ENCODE peak calls at places on chromosomes 11 and 22, in nine cellular contexts. One of them, this sample, is unnamed.

GRCh38 chr11:73325036-73325981 is 17.2 kb downstream of the ARHGEF17 start:
- DNase-seq in gastrocnemius medialis: no peak
- DNase-seq in GM19239: peak
- DNase-seq in neural progenitor cell: no peak
- DNase-seq in midbrain: no peak
- DNase-seq in sigmoid colon: peak
- DNase-seq in A549: no peak
- DNase-seq in IMR-90: peak
- DNase-seq in activated CD8-positive, alpha-beta memory T cell treated with anti-CD3 and anti-CD28 coated beads for 24 hours: no peak
- DNase-seq in this sample: peak

GRCh38 chr11:11243790-11244469 is 109.1 kb downstream of the CSNK2A3 start:
- DNase-seq in gastrocnemius medialis: no peak
- DNase-seq in GM19239: peak
- DNase-seq in neural progenitor cell: peak
- DNase-seq in midbrain: no peak
- DNase-seq in sigmoid colon: no peak
- DNase-seq in A549: peak
- DNase-seq in IMR-90: no peak
- DNase-seq in activated CD8-positive, alpha-beta memory T cell treated with anti-CD3 and anti-CD28 coated beads for 24 hours: no peak
- DNase-seq in this sample: peak

GRCh38 chr22:35343664-35344550 is 37.0 kb upstream of the HMOX1 start:
- DNase-seq in gastrocnemius medialis: no peak
- DNase-seq in GM19239: no peak
- DNase-seq in neural progenitor cell: no peak
- DNase-seq in midbrain: no peak
- DNase-seq in sigmoid colon: no peak
- DNase-seq in A549: no peak
- DNase-seq in IMR-90: no peak
- DNase-seq in activated CD8-positive, alpha-beta memory T cell treated with anti-CD3 and anti-CD28 coated beads for 24 hours: no peak
- DNase-seq in this sample: no peak

GRCh38 chr22:30694171-30694637 is 470 bp upstream of the OSBP2 start:
- DNase-seq in gastrocnemius medialis: peak
- DNase-seq in GM19239: peak
- DNase-seq in neural progenitor cell: peak
- DNase-seq in midbrain: peak
- DNase-seq in sigmoid colon: peak
- DNase-seq in A549: peak
- DNase-seq in IMR-90: peak
- DNase-seq in activated CD8-positive, alpha-beta memory T cell treated with anti-CD3 and anti-CD28 coated beads for 24 hours: peak
- DNase-seq in this sample: peak

GRCh38 chr11:832529-833113 is at the start of gene CD151:
- DNase-seq in gastrocnemius medialis: peak
- DNase-seq in GM19239: peak
- DNase-seq in neural progenitor cell: peak
- DNase-seq in midbrain: no peak
- DNase-seq in sigmoid colon: no peak
- DNase-seq in A549: no peak
- DNase-seq in IMR-90: peak
- DNase-seq in activated CD8-positive, alpha-beta memory T cell treated with anti-CD3 and anti-CD28 coated beads for 24 hours: peak
- DNase-seq in this sample: peak

GRCh38 chr22:41286639-41287091 is 678 bp upstream of the RANGAP1 start:
- DNase-seq in gastrocnemius medialis: no peak
- DNase-seq in GM19239: no peak
- DNase-seq in neural progenitor cell: no peak
- DNase-seq in midbrain: no peak
- DNase-seq in sigmoid colon: no peak
- DNase-seq in A549: no peak
- DNase-seq in IMR-90: peak
- DNase-seq in activated CD8-positive, alpha-beta memory T cell treated with anti-CD3 and anti-CD28 coated beads for 24 hours: peak
- DNase-seq in this sample: peak

GRCh38 chr11:57527056-57527631 is 3.4 kb downstream of the TIMM10 start:
- DNase-seq in gastrocnemius medialis: no peak
- DNase-seq in GM19239: no peak
- DNase-seq in neural progenitor cell: peak
- DNase-seq in midbrain: peak
- DNase-seq in sigmoid colon: peak
- DNase-seq in A549: peak
- DNase-seq in IMR-90: peak
- DNase-seq in activated CD8-positive, alpha-beta memory T cell treated with anti-CD3 and anti-CD28 coated beads for 24 hours: peak
- DNase-seq in this sample: no peak

GRCh38 chr22:43826142-43827093 is 14.3 kb upstream of the EFCAB6 start:
- DNase-seq in gastrocnemius medialis: no peak
- DNase-seq in GM19239: no peak
- DNase-seq in neural progenitor cell: no peak
- DNase-seq in midbrain: peak
- DNase-seq in sigmoid colon: no peak
- DNase-seq in A549: peak
- DNase-seq in IMR-90: peak
- DNase-seq in activated CD8-positive, alpha-beta memory T cell treated with anti-CD3 and anti-CD28 coated beads for 24 hours: no peak
- DNase-seq in this sample: no peak

GRCh38 chr11:67634366-67635230 is 4.9 kb upstream of the NUDT8 start:
- DNase-seq in gastrocnemius medialis: no peak
- DNase-seq in GM19239: no peak
- DNase-seq in neural progenitor cell: no peak
- DNase-seq in midbrain: no peak
- DNase-seq in sigmoid colon: peak
- DNase-seq in A549: no peak
- DNase-seq in IMR-90: no peak
- DNase-seq in activated CD8-positive, alpha-beta memory T cell treated with anti-CD3 and anti-CD28 coated beads for 24 hours: no peak
- DNase-seq in this sample: peak

GRCh38 chr11:12091957-12092558 is 18.3 kb upstream of the MICAL2 start:
- DNase-seq in gastrocnemius medialis: no peak
- DNase-seq in GM19239: no peak
- DNase-seq in neural progenitor cell: peak
- DNase-seq in midbrain: no peak
- DNase-seq in sigmoid colon: no peak
- DNase-seq in A549: no peak
- DNase-seq in IMR-90: no peak
- DNase-seq in activated CD8-positive, alpha-beta memory T cell treated with anti-CD3 and anti-CD28 coated beads for 24 hours: no peak
- DNase-seq in this sample: no peak

GRCh38 chr11:3641191-3641590 is 601 bp downstream of the ART5 start:
- DNase-seq in gastrocnemius medialis: no peak
- DNase-seq in GM19239: no peak
- DNase-seq in neural progenitor cell: no peak
- DNase-seq in midbrain: no peak
- DNase-seq in sigmoid colon: no peak
- DNase-seq in A549: no peak
- DNase-seq in IMR-90: no peak
- DNase-seq in activated CD8-positive, alpha-beta memory T cell treated with anti-CD3 and anti-CD28 coated beads for 24 hours: no peak
- DNase-seq in this sample: no peak

GRCh38 chr11:94511932-94512781 is at the start of gene C11orf97:
- DNase-seq in gastrocnemius medialis: no peak
- DNase-seq in GM19239: peak
- DNase-seq in neural progenitor cell: peak
- DNase-seq in midbrain: peak
- DNase-seq in sigmoid colon: peak
- DNase-seq in A549: peak
- DNase-seq in IMR-90: peak
- DNase-seq in activated CD8-positive, alpha-beta memory T cell treated with anti-CD3 and anti-CD28 coated beads for 24 hours: peak
- DNase-seq in this sample: peak

GRCh38 chr11:11084337-11084736 is 226.5 kb upstream of the ZBED5 start:
- DNase-seq in gastrocnemius medialis: no peak
- DNase-seq in GM19239: no peak
- DNase-seq in neural progenitor cell: no peak
- DNase-seq in midbrain: no peak
- DNase-seq in sigmoid colon: no peak
- DNase-seq in A549: no peak
- DNase-seq in IMR-90: no peak
- DNase-seq in activated CD8-positive, alpha-beta memory T cell treated with anti-CD3 and anti-CD28 coated beads for 24 hours: no peak
- DNase-seq in this sample: no peak

GRCh38 chr22:41517172-41518047 is 26.9 kb downstream of the POLR3H start:
- DNase-seq in gastrocnemius medialis: peak
- DNase-seq in GM19239: peak
- DNase-seq in neural progenitor cell: peak
- DNase-seq in midbrain: peak
- DNase-seq in sigmoid colon: peak
- DNase-seq in A549: peak
- DNase-seq in IMR-90: peak
- DNase-seq in activated CD8-positive, alpha-beta memory T cell treated with anti-CD3 and anti-CD28 coated beads for 24 hours: peak
- DNase-seq in this sample: no peak

GRCh38 chr11:135008001-135008405 is 596.0 kb upstream of the B3GAT1 start:
- DNase-seq in gastrocnemius medialis: no peak
- DNase-seq in GM19239: no peak
- DNase-seq in neural progenitor cell: peak
- DNase-seq in midbrain: peak
- DNase-seq in sigmoid colon: no peak
- DNase-seq in A549: no peak
- DNase-seq in IMR-90: no peak
- DNase-seq in activated CD8-positive, alpha-beta memory T cell treated with anti-CD3 and anti-CD28 coated beads for 24 hours: no peak
- DNase-seq in this sample: no peak

GRCh38 chr11:28176231-28176853 is 68.2 kb downstream of the METTL15 start:
- DNase-seq in gastrocnemius medialis: no peak
- DNase-seq in GM19239: no peak
- DNase-seq in neural progenitor cell: no peak
- DNase-seq in midbrain: no peak
- DNase-seq in sigmoid colon: no peak
- DNase-seq in A549: no peak
- DNase-seq in IMR-90: no peak
- DNase-seq in activated CD8-positive, alpha-beta memory T cell treated with anti-CD3 and anti-CD28 coated beads for 24 hours: no peak
- DNase-seq in this sample: no peak

GRCh38 chr11:10809373-10810199 is 860 bp upstream of the EIF4G2 start:
- DNase-seq in gastrocnemius medialis: no peak
- DNase-seq in GM19239: no peak
- DNase-seq in neural progenitor cell: peak
- DNase-seq in midbrain: peak
- DNase-seq in sigmoid colon: peak
- DNase-seq in A549: peak
- DNase-seq in IMR-90: peak
- DNase-seq in activated CD8-positive, alpha-beta memory T cell treated with anti-CD3 and anti-CD28 coated beads for 24 hours: no peak
- DNase-seq in this sample: no peak

GRCh38 chr11:126134461-126135155 is 71.9 kb upstream of the CDON start:
- DNase-seq in gastrocnemius medialis: no peak
- DNase-seq in GM19239: no peak
- DNase-seq in neural progenitor cell: no peak
- DNase-seq in midbrain: no peak
- DNase-seq in sigmoid colon: peak
- DNase-seq in A549: no peak
- DNase-seq in IMR-90: no peak
- DNase-seq in activated CD8-positive, alpha-beta memory T cell treated with anti-CD3 and anti-CD28 coated beads for 24 hours: no peak
- DNase-seq in this sample: no peak

GRCh38 chr22:40436460-40437431 is 66.4 kb downstream of the SGSM3 start:
- DNase-seq in gastrocnemius medialis: peak
- DNase-seq in GM19239: no peak
- DNase-seq in neural progenitor cell: peak
- DNase-seq in midbrain: peak
- DNase-seq in sigmoid colon: no peak
- DNase-seq in A549: peak
- DNase-seq in IMR-90: peak
- DNase-seq in activated CD8-positive, alpha-beta memory T cell treated with anti-CD3 and anti-CD28 coated beads for 24 hours: peak
- DNase-seq in this sample: peak

GRCh38 chr11:39374963-39375698 is 2084.3 kb downstream of the LRRC4C start:
- DNase-seq in gastrocnemius medialis: no peak
- DNase-seq in GM19239: no peak
- DNase-seq in neural progenitor cell: peak
- DNase-seq in midbrain: peak
- DNase-seq in sigmoid colon: no peak
- DNase-seq in A549: peak
- DNase-seq in IMR-90: peak
- DNase-seq in activated CD8-positive, alpha-beta memory T cell treated with anti-CD3 and anti-CD28 coated beads for 24 hours: no peak
- DNase-seq in this sample: no peak

GRCh38 chr11:64659417-64660144 is 63.4 kb downstream of the NRXN2 start:
- DNase-seq in gastrocnemius medialis: no peak
- DNase-seq in GM19239: no peak
- DNase-seq in neural progenitor cell: no peak
- DNase-seq in midbrain: peak
- DNase-seq in sigmoid colon: no peak
- DNase-seq in A549: peak
- DNase-seq in IMR-90: peak
- DNase-seq in activated CD8-positive, alpha-beta memory T cell treated with anti-CD3 and anti-CD28 coated beads for 24 hours: no peak
- DNase-seq in this sample: no peak

This sample was measured in GM06990.